ENCODE peak calls at places on chromosomes 3 and 15, in six cellular contexts. One of them, this sample, is unnamed.

GRCh38 chr3:73687081-73688004 is 62.6 kb upstream of the PDZRN3 start:
- DNase-seq in K562: no peak
- DNase-seq in IMR-90: peak
- DNase-seq in GM23338: no peak
- DNase-seq in fibroblast of pulmonary artery: no peak
- DNase-seq in ovary: no peak
- DNase-seq in this sample: no peak

GRCh38 chr3:127525373-127525772 is 65.2 kb downstream of the TPRA1 start:
- DNase-seq in fibroblast of pulmonary artery: peak
- DNase-seq in GM23338: no peak
- DNase-seq in ovary: no peak
- DNase-seq in K562: peak
- DNase-seq in IMR-90: peak
- DNase-seq in this sample: no peak

GRCh38 chr3:188631291-188632010 is 477.5 kb downstream of the LPP start:
- DNase-seq in fibroblast of pulmonary artery: peak
- DNase-seq in IMR-90: peak
- DNase-seq in ovary: no peak
- DNase-seq in K562: no peak
- DNase-seq in GM23338: no peak
- DNase-seq in this sample: no peak

GRCh38 chr3:135055449-135055848 is 260.4 kb downstream of the EPHB1 start:
- DNase-seq in K562: no peak
- DNase-seq in fibroblast of pulmonary artery: no peak
- DNase-seq in ovary: no peak
- DNase-seq in IMR-90: no peak
- DNase-seq in GM23338: no peak
- DNase-seq in this sample: no peak

GRCh38 chr15:63331456-63331855 is 50.2 kb downstream of the CA12 start:
- DNase-seq in ovary: no peak
- DNase-seq in K562: no peak
- DNase-seq in fibroblast of pulmonary artery: no peak
- DNase-seq in IMR-90: peak
- DNase-seq in GM23338: no peak
- DNase-seq in this sample: no peak

GRCh38 chr3:127689266-127689860 is 16.6 kb downstream of the ABTB1 start:
- DNase-seq in ovary: peak
- DNase-seq in IMR-90: no peak
- DNase-seq in GM23338: no peak
- DNase-seq in K562: no peak
- DNase-seq in fibroblast of pulmonary artery: no peak
- DNase-seq in this sample: no peak

GRCh38 chr15:98649996-98650870 is 1.9 kb downstream of the IGF1R start:
- DNase-seq in GM23338: peak
- DNase-seq in fibroblast of pulmonary artery: peak
- DNase-seq in ovary: peak
- DNase-seq in K562: no peak
- DNase-seq in IMR-90: peak
- DNase-seq in this sample: peak

GRCh38 chr3:12356996-12357395 is 68.1 kb downstream of the PPARG start:
- DNase-seq in IMR-90: no peak
- DNase-seq in ovary: no peak
- DNase-seq in GM23338: no peak
- DNase-seq in fibroblast of pulmonary artery: no peak
- DNase-seq in K562: no peak
- DNase-seq in this sample: no peak

GRCh38 chr3:175129126-175129525 is 270.0 kb downstream of the NAALADL2 start:
- DNase-seq in GM23338: no peak
- DNase-seq in K562: no peak
- DNase-seq in ovary: no peak
- DNase-seq in IMR-90: peak
- DNase-seq in fibroblast of pulmonary artery: peak
- DNase-seq in this sample: no peak

GRCh38 chr3:26100176-26100575 is 310.3 kb downstream of the OXSM start:
- DNase-seq in ovary: no peak
- DNase-seq in GM23338: no peak
- DNase-seq in IMR-90: no peak
- DNase-seq in K562: no peak
- DNase-seq in fibroblast of pulmonary artery: no peak
- DNase-seq in this sample: no peak

GRCh38 chr3:183378951-183379350 is 49.5 kb downstream of the MCF2L2 start:
- DNase-seq in ovary: no peak
- DNase-seq in fibroblast of pulmonary artery: no peak
- DNase-seq in IMR-90: no peak
- DNase-seq in K562: no peak
- DNase-seq in GM23338: no peak
- DNase-seq in this sample: no peak

GRCh38 chr3:51343918-51344687 is 41.0 kb upstream of the MANF start:
- DNase-seq in K562: no peak
- DNase-seq in ovary: no peak
- DNase-seq in fibroblast of pulmonary artery: peak
- DNase-seq in IMR-90: peak
- DNase-seq in GM23338: no peak
- DNase-seq in this sample: no peak

GRCh38 chr3:16378920-16379319 is 113.9 kb downstream of the OXNAD1 start:
- DNase-seq in K562: no peak
- DNase-seq in ovary: no peak
- DNase-seq in IMR-90: peak
- DNase-seq in fibroblast of pulmonary artery: no peak
- DNase-seq in GM23338: no peak
- DNase-seq in this sample: no peak

GRCh38 chr15:101108791-101109190 is 143.1 kb downstream of the CHSY1 start:
- DNase-seq in ovary: peak
- DNase-seq in IMR-90: no peak
- DNase-seq in GM23338: no peak
- DNase-seq in fibroblast of pulmonary artery: no peak
- DNase-seq in K562: no peak
- DNase-seq in this sample: no peak

GRCh38 chr3:3685721-3686120 is 113.5 kb upstream of the LRRN1 start:
- DNase-seq in IMR-90: no peak
- DNase-seq in GM23338: no peak
- DNase-seq in ovary: no peak
- DNase-seq in fibroblast of pulmonary artery: no peak
- DNase-seq in K562: no peak
- DNase-seq in this sample: no peak

GRCh38 chr3:40143283-40144090 is 166.0 kb upstream of the EIF1B start:
- DNase-seq in GM23338: no peak
- DNase-seq in K562: no peak
- DNase-seq in fibroblast of pulmonary artery: no peak
- DNase-seq in IMR-90: no peak
- DNase-seq in ovary: no peak
- DNase-seq in this sample: no peak

GRCh38 chr15:48373855-48374421 is 42.7 kb downstream of the DUT start:
- DNase-seq in fibroblast of pulmonary artery: peak
- DNase-seq in IMR-90: peak
- DNase-seq in GM23338: no peak
- DNase-seq in K562: no peak
- DNase-seq in ovary: no peak
- DNase-seq in this sample: no peak
- H3K4me3 ChIP-seq in fibroblast of pulmonary artery: peak
- H3K4me3 ChIP-seq in IMR-90: no peak
- H3K4me3 ChIP-seq in GM23338: no peak
- H3K4me3 ChIP-seq in K562: no peak
- H3K4me3 ChIP-seq in ovary: no peak
- H3K4me3 ChIP-seq in this sample: no peak

GRCh38 chr3:152540120-152540519 is 271.4 kb downstream of the MBNL1 start:
- DNase-seq in IMR-90: no peak
- DNase-seq in GM23338: no peak
- DNase-seq in fibroblast of pulmonary artery: no peak
- DNase-seq in K562: no peak
- DNase-seq in ovary: no peak
- DNase-seq in this sample: no peak

GRCh38 chr3:152538518-152538917 is 269.8 kb downstream of the MBNL1 start:
- DNase-seq in IMR-90: no peak
- DNase-seq in GM23338: no peak
- DNase-seq in ovary: no peak
- DNase-seq in fibroblast of pulmonary artery: no peak
- DNase-seq in K562: no peak
- DNase-seq in this sample: no peak

DNA sequence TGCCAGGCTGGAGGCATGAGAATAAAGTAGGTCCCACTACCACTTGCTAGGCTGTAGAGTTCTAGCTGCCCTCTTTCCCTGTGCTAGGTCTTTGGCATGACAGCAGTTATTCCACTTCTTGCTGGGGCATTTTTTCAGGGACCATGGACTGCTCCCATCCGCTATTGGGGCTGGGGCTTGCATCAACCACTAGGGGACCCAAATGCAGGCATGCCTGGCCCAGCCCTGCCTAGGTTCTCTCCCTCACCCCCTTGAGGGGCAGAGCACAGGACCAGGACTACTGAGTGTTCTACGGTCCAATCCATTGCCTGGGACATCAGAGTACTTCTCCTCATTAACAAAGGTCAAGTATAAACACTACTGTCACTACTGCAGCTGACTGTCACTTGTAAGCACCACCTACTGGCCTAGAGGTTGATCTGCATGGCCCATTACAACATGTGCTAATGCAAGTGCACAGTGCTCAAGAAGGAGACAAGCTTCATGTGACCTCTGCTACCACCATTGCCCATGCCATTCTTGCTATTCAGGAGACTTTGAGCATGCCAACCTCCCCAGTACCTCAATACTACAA is 270.5 kb downstream of the MBNL1 start:
- DNase-seq in GM23338: peak
- DNase-seq in ovary: no peak
- DNase-seq in fibroblast of pulmonary artery: no peak
- DNase-seq in IMR-90: no peak
- DNase-seq in K562: no peak
- DNase-seq in this sample: no peak
- TF ChIP-seq CTCF in GM23338: peak
- TF ChIP-seq CTCF in ovary: no peak
- TF ChIP-seq CTCF in fibroblast of pulmonary artery: peak
- TF ChIP-seq CTCF in IMR-90: no peak
- TF ChIP-seq CTCF in K562: peak
- TF ChIP-seq CTCF in this sample: no peak

GRCh38 chr15:29972051-29972450 is 110.7 kb upstream of the GOLGA8J start:
- DNase-seq in IMR-90: no peak
- DNase-seq in fibroblast of pulmonary artery: no peak
- DNase-seq in GM23338: no peak
- DNase-seq in ovary: no peak
- DNase-seq in K562: no peak
- DNase-seq in this sample: no peak

GRCh38 chr15:29962404-29962803 is 120.4 kb upstream of the GOLGA8J start:
- DNase-seq in ovary: no peak
- DNase-seq in fibroblast of pulmonary artery: no peak
- DNase-seq in GM23338: peak
- DNase-seq in K562: no peak
- DNase-seq in IMR-90: no peak
- DNase-seq in this sample: no peak

GRCh38 chr15:29970402-29970695 is 112.4 kb upstream of the GOLGA8J start:
- DNase-seq in fibroblast of pulmonary artery: no peak
- DNase-seq in K562: no peak
- DNase-seq in GM23338: no peak
- DNase-seq in IMR-90: no peak
- DNase-seq in ovary: no peak
- DNase-seq in this sample: no peak

GRCh38 chr15:29969587-29970401 is 113.0 kb upstream of the GOLGA8J start:
- DNase-seq in IMR-90: no peak
- DNase-seq in ovary: no peak
- DNase-seq in K562: no peak
- DNase-seq in GM23338: no peak
- DNase-seq in fibroblast of pulmonary artery: no peak
- DNase-seq in this sample: no peak

DNA sequence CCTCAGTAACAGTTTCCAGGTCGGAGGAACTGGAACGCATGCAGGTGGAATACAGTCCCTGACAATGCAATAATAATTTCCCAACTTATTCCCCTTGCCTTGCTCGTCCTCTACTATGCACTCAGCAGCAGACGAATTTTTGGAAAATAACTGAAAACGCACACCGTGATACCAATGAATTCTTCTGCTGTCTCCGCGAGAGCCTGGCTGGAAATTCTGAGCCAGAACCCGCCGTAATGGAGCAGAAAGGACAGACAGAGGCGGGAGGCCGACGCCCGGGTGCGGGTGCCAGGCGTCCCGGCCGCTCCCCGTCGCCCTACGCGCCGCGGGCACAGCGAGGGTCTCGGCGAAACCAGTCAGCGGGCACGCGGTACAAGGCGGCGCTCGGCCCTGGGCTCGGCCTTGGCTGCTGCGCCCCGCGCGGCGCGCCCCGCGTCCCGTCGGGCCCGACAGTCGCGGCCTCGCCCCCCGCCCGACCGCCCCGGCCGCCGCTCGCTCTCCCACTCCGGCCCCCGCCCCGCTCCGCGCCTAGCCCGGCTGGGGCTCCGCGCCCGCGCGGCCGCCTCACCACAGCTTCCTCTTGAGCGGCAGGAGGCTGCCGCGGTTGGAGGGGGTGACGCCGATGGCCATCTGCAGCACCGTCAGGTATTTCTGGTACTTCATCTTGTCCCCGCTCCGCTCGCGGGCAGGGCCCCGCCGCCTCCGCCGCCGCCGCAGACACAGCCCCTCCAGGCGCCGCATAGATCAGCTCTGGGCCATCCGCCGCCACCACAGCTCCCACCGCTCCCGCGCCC is 114.5 kb upstream of the GOLGA8J start:
- DNase-seq in ovary: peak
- DNase-seq in IMR-90: no peak
- DNase-seq in GM23338: peak
- DNase-seq in fibroblast of pulmonary artery: no peak
- DNase-seq in K562: no peak
- DNase-seq in this sample: no peak
- H3K4me3 ChIP-seq in ovary: peak
- H3K4me3 ChIP-seq in IMR-90: peak
- H3K4me3 ChIP-seq in GM23338: peak
- H3K4me3 ChIP-seq in fibroblast of pulmonary artery: peak
- H3K4me3 ChIP-seq in K562: no peak
- H3K4me3 ChIP-seq in this sample: no peak

GRCh38 chr3:169389925-169390253 is 273.6 kb downstream of the MECOM start:
- DNase-seq in fibroblast of pulmonary artery: no peak
- DNase-seq in GM23338: no peak
- DNase-seq in ovary: no peak
- DNase-seq in K562: no peak
- DNase-seq in IMR-90: no peak
- DNase-seq in this sample: no peak

GRCh38 chr3:169389211-169389924 is 274.1 kb downstream of the MECOM start:
- DNase-seq in K562: no peak
- DNase-seq in IMR-90: no peak
- DNase-seq in fibroblast of pulmonary artery: peak
- DNase-seq in ovary: no peak
- DNase-seq in GM23338: no peak
- DNase-seq in this sample: peak

GRCh38 chr3:169391672-169392071 is 271.8 kb downstream of the MECOM start:
- DNase-seq in ovary: no peak
- DNase-seq in IMR-90: no peak
- DNase-seq in fibroblast of pulmonary artery: no peak
- DNase-seq in GM23338: no peak
- DNase-seq in K562: no peak
- DNase-seq in this sample: no peak

GRCh38 chr3:169390741-169391300 is 272.7 kb downstream of the MECOM start:
- DNase-seq in ovary: no peak
- DNase-seq in IMR-90: no peak
- DNase-seq in fibroblast of pulmonary artery: peak
- DNase-seq in GM23338: no peak
- DNase-seq in K562: no peak
- DNase-seq in this sample: no peak

DNA sequence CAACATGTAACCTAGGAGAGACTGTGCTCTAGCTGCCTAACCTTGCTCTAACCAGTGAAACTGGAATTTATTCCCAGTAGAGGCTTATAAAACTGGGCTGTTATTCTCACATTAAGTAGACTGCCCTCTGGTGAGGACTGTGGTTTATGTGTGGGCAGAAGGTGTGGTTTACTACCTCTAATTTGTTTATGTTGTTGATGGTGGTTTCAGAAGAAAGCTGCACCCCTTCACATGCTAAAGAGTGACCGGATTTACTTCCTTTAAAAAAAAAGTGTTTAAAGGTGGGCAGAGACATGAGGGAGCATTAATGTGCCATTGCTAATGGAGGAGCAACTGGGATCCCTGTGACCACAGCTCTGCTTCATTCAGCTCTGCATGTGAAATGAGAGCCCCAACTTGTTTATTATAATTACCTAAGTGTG is 273.2 kb downstream of the MECOM start:
- DNase-seq in K562: no peak
- DNase-seq in fibroblast of pulmonary artery: peak
- DNase-seq in GM23338: peak
- DNase-seq in ovary: no peak
- DNase-seq in IMR-90: no peak
- DNase-seq in this sample: no peak
- TF ChIP-seq CTCF in K562: no peak
- TF ChIP-seq CTCF in fibroblast of pulmonary artery: peak
- TF ChIP-seq CTCF in GM23338: peak
- TF ChIP-seq CTCF in ovary: no peak
- TF ChIP-seq CTCF in IMR-90: no peak
- TF ChIP-seq CTCF in this sample: no peak

This sample was measured in mucosa of descending colon.